ENCODE peak calls at places on chromosome 22, in four cellular contexts. One of them, this sample, is unnamed.

GRCh38 chr22:42717197-42717967 is 3.3 kb downstream of the A4GALT start:
- DNase-seq in SK-MEL-5: peak
- DNase-seq in CD4-positive, alpha-beta memory T cell: no peak
- DNase-seq in pancreas: no peak
- DNase-seq in this sample: no peak

GRCh38 chr22:44263547-44263946 is 49.2 kb downstream of the SHISAL1 start:
- DNase-seq in SK-MEL-5: no peak
- DNase-seq in CD4-positive, alpha-beta memory T cell: no peak
- DNase-seq in pancreas: no peak
- DNase-seq in this sample: no peak

GRCh38 chr22:23219317-23219716 is 39.0 kb downstream of the BCR start:
- DNase-seq in SK-MEL-5: no peak
- DNase-seq in CD4-positive, alpha-beta memory T cell: no peak
- DNase-seq in pancreas: no peak
- DNase-seq in this sample: no peak

GRCh38 chr22:28116261-28116673 is 197.2 kb upstream of the PITPNB start:
- DNase-seq in SK-MEL-5: no peak
- DNase-seq in CD4-positive, alpha-beta memory T cell: no peak
- DNase-seq in pancreas: no peak
- DNase-seq in this sample: no peak

GRCh38 chr22:29032014-29032475 is 29.6 kb downstream of the C22orf31 start:
- DNase-seq in SK-MEL-5: no peak
- DNase-seq in CD4-positive, alpha-beta memory T cell: no peak
- DNase-seq in pancreas: no peak
- DNase-seq in this sample: no peak

GRCh38 chr22:40213478-40213877 is 35.8 kb downstream of the TNRC6B start:
- DNase-seq in SK-MEL-5: no peak
- DNase-seq in CD4-positive, alpha-beta memory T cell: no peak
- DNase-seq in pancreas: no peak
- DNase-seq in this sample: no peak

GRCh38 chr22:49321477-49322055 is 506.1 kb downstream of the BRD1 start:
- DNase-seq in SK-MEL-5: no peak
- DNase-seq in CD4-positive, alpha-beta memory T cell: no peak
- DNase-seq in pancreas: no peak
- DNase-seq in this sample: no peak

GRCh38 chr22:21800552-21801303 is 65.1 kb upstream of the YPEL1 start:
- DNase-seq in SK-MEL-5: no peak
- DNase-seq in CD4-positive, alpha-beta memory T cell: no peak
- DNase-seq in pancreas: no peak
- DNase-seq in this sample: no peak

GRCh38 chr22:46714550-46714949 is 23.5 kb downstream of the CERK start:
- DNase-seq in SK-MEL-5: no peak
- DNase-seq in CD4-positive, alpha-beta memory T cell: no peak
- DNase-seq in pancreas: no peak
- DNase-seq in this sample: no peak

GRCh38 chr22:32380991-32381390 is 23.3 kb downstream of the RFPL3 start:
- DNase-seq in SK-MEL-5: no peak
- DNase-seq in CD4-positive, alpha-beta memory T cell: no peak
- DNase-seq in pancreas: no peak
- DNase-seq in this sample: no peak

GRCh38 chr22:46462726-46463371 is 74.6 kb downstream of the CELSR1 start:
- DNase-seq in SK-MEL-5: no peak
- DNase-seq in CD4-positive, alpha-beta memory T cell: no peak
- DNase-seq in pancreas: no peak
- DNase-seq in this sample: no peak

GRCh38 chr22:46734830-46735453 is 3.1 kb downstream of the CERK start:
- DNase-seq in SK-MEL-5: no peak
- DNase-seq in CD4-positive, alpha-beta memory T cell: peak
- DNase-seq in pancreas: no peak
- DNase-seq in this sample: peak

GRCh38 chr22:37162221-37163095 is 12.7 kb upstream of the IL2RB start:
- DNase-seq in SK-MEL-5: no peak
- DNase-seq in CD4-positive, alpha-beta memory T cell: peak
- DNase-seq in pancreas: no peak
- DNase-seq in this sample: peak

GRCh38 chr22:40966683-40967082 is 15.5 kb downstream of the RBX1 start:
- DNase-seq in SK-MEL-5: no peak
- DNase-seq in CD4-positive, alpha-beta memory T cell: no peak
- DNase-seq in pancreas: no peak
- DNase-seq in this sample: no peak

GRCh38 chr22:27247691-27248434 is 553.7 kb downstream of the MN1 start:
- DNase-seq in SK-MEL-5: peak
- DNase-seq in CD4-positive, alpha-beta memory T cell: no peak
- DNase-seq in pancreas: no peak
- DNase-seq in this sample: no peak

GRCh38 chr22:41157083-41157482 is 48.0 kb upstream of the L3MBTL2 start:
- DNase-seq in SK-MEL-5: no peak
- DNase-seq in CD4-positive, alpha-beta memory T cell: no peak
- DNase-seq in pancreas: no peak
- DNase-seq in this sample: no peak

GRCh38 chr22:46295277-46295971 is 1.2 kb upstream of the GTSE1 start:
- DNase-seq in SK-MEL-5: no peak
- DNase-seq in CD4-positive, alpha-beta memory T cell: no peak
- DNase-seq in pancreas: no peak
- DNase-seq in this sample: no peak

GRCh38 chr22:39277135-39277607 is 32.4 kb upstream of the PDGFB start:
- DNase-seq in SK-MEL-5: no peak
- DNase-seq in CD4-positive, alpha-beta memory T cell: no peak
- DNase-seq in pancreas: no peak
- DNase-seq in this sample: no peak

GRCh38 chr22:24134090-24134846 is 47.0 kb upstream of the SUSD2 start:
- DNase-seq in SK-MEL-5: no peak
- DNase-seq in CD4-positive, alpha-beta memory T cell: peak
- DNase-seq in pancreas: no peak
- DNase-seq in this sample: peak